ENCODE peak calls at places on chromosomes 12 and 14, in seven cellular contexts. O, U, S, V, M, Q and Y are unnamed samples. For H3K27me3 and H3K4me1, the result is how much of the 10 kb centered on the place peaks cover.

GRCh38 chr12:126811401-126811800 is 1455.6 kb upstream of the TMEM132C start:
- DNase-seq in O (no peak), U (no peak), S (no peak), V (no peak), M (no peak), Q (no peak), Y (no peak)

GRCh38 chr12:113633678-113634332 is 162.1 kb upstream of the LHX5 start:
- DNase-seq in O (no peak), U (no peak), S (no peak), V (no peak), M (no peak), Q (no peak), Y (no peak)

GRCh38 chr14:37230551-37231194 is 32.9 kb downstream of the MIPOL1 start:
- DNase-seq in O (no peak), U (peak), S (peak), V (peak), M (no peak), Q (peak), Y (peak)

GRCh38 chr12:114096461-114096860 is 130.3 kb upstream of the RBM19 start:
- DNase-seq in O (no peak), U (no peak), S (no peak), V (no peak), M (no peak), Q (no peak), Y (no peak)

GRCh38 chr14:72318648-72319047 is 386.4 kb downstream of the RGS6 start:
- DNase-seq in O (no peak), U (no peak), S (no peak), V (no peak), M (no peak), Q (no peak), Y (no peak)

GRCh38 chr12:39417916-39418315 is 25.0 kb downstream of the KIF21A start:
- DNase-seq in O (no peak), U (no peak), S (no peak), V (no peak), M (no peak), Q (no peak), Y (no peak)

GRCh38 chr12:71755146-71755892 is 656 bp downstream of the RAB21 start:
- DNase-seq in O (peak), U (peak), S (peak), V (peak), M (peak), Q (no peak), Y (peak)

GRCh38 chr12:67524861-67525499 is 123.6 kb upstream of the DYRK2 start:
- DNase-seq in O (no peak), U (no peak), S (no peak), V (no peak), M (no peak), Q (no peak), Y (no peak)

GRCh38 chr12:121893901-121894540 is 5.4 kb downstream of the PSMD9 start:
- DNase-seq in O (no peak), U (peak), S (no peak), V (peak), M (no peak), Q (no peak), Y (peak)

GRCh38 chr12:44372259-44372658 is 503.9 kb downstream of the NELL2 start:
- DNase-seq in O (no peak), U (peak), S (no peak), V (no peak), M (no peak), Q (no peak), Y (peak)

GRCh38 chr12:12007713-12008231 is 63.0 kb upstream of the BCL2L14 start:
- DNase-seq in O (no peak), U (no peak), S (no peak), V (no peak), M (no peak), Q (no peak), Y (no peak)

GRCh38 chr12:49041881-49042484 is 18.6 kb downstream of the KMT2D start:
- DNase-seq in O (no peak), U (no peak), S (no peak), V (no peak), M (no peak), Q (no peak), Y (no peak)

GRCh38 chr12:95006206-95006605 is 2.7 kb upstream of the NDUFA12 start:
- DNase-seq in O (no peak), U (no peak), S (no peak), V (no peak), M (no peak), Q (no peak), Y (no peak)

GRCh38 chr14:26841920-26842741 is 244.3 kb upstream of the NOVA1 start:
- DNase-seq in O (no peak), U (peak), S (peak), V (no peak), M (no peak), Q (no peak), Y (peak)

GRCh38 chr12:84166812-84167211 is 745.8 kb downstream of the SLC6A15 start:
- DNase-seq in O (no peak), U (no peak), S (no peak), V (no peak), M (no peak), Q (no peak), Y (no peak)

GRCh38 chr14:49769581-49770211 is 1.7 kb downstream of the KLHDC2 start:
- DNase-seq in O (no peak), U (no peak), S (no peak), V (peak), M (no peak), Q (no peak), Y (no peak)

GRCh38 chr12:48010366-48010970 is 6.2 kb upstream of the COL2A1 start:
- DNase-seq in O (no peak), U (no peak), S (no peak), V (no peak), M (no peak), Q (no peak), Y (no peak)

GRCh38 chr12:48013287-48013686 is 9.0 kb upstream of the COL2A1 start:
- DNase-seq in O (no peak), U (no peak), S (no peak), V (peak), M (no peak), Q (no peak), Y (no peak)

GRCh38 chr12:48015129-48015528 is 10.9 kb upstream of the COL2A1 start:
- DNase-seq in O (no peak), U (no peak), S (no peak), V (no peak), M (no peak), Q (no peak), Y (no peak)

GRCh38 chr12:48009471-48009870 is 5.2 kb upstream of the COL2A1 start:
- DNase-seq in O (no peak), U (no peak), S (no peak), V (no peak), M (no peak), Q (no peak), Y (no peak)

GRCh38 chr12:48012070-48012469 is 7.8 kb upstream of the COL2A1 start:
- DNase-seq in O (no peak), U (no peak), S (no peak), V (no peak), M (no peak), Q (no peak), Y (no peak)
- H3K27me3 ChIP-seq in O (under half), U (half or more), S (under half), V (under half), M (under half), Q (under half), Y (half or more)

GRCh38 chr12:52243264-52243773 is 10.3 kb downstream of the KRT7 start:
- DNase-seq in O (no peak), U (peak), S (no peak), V (no peak), M (no peak), Q (no peak), Y (no peak)

GRCh38 chr12:52242442-52243263 is 9.6 kb downstream of the KRT7 start:
- DNase-seq in O (no peak), U (no peak), S (no peak), V (no peak), M (no peak), Q (no peak), Y (no peak)

GRCh38 chr12:52245259-52245961 is 12.4 kb downstream of the KRT7 start:
- DNase-seq in O (no peak), U (no peak), S (no peak), V (no peak), M (no peak), Q (no peak), Y (no peak)

GRCh38 chr12:52244615-52244994 is 11.6 kb downstream of the KRT7 start:
- DNase-seq in O (no peak), U (no peak), S (no peak), V (no peak), M (no peak), Q (no peak), Y (no peak)

GRCh38 chr12:52243774-52244614 is 11.0 kb downstream of the KRT7 start:
- DNase-seq in O (peak), U (peak), S (peak), V (peak), M (peak), Q (no peak), Y (peak)
- H3K4me1 ChIP-seq in O (under half), U (under half), S (under half), V (under half), M (under half), Q (half or more), Y (under half)

DNA sequence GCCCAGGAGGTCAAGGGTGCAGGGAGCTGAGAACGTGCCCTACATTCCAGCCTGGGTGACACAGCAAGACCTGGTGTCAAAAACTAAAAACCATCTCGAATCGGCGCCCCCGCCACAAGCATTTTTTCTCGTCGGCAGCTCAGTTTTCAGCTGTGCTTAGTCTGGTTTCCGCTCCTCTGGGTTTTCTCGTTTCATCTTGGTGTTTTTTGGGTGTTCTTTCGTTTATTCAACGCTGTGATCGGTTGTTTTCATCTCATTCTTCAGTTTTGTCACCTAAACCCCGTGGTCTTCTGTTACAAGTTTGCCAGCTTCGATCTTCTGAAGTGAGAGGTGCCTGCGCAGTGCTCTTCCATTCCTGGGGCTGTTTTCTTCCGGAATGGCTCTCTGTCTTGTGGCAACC is 41.4 kb downstream of the NOC4L start:
- DNase-seq in O (no peak), U (no peak), S (no peak), V (no peak), M (peak), Q (no peak), Y (no peak)
- H3K27me3 ChIP-seq in O (under half), U (under half), S (under half), V (under half), M (under half), Q (under half), Y (under half)

DNA sequence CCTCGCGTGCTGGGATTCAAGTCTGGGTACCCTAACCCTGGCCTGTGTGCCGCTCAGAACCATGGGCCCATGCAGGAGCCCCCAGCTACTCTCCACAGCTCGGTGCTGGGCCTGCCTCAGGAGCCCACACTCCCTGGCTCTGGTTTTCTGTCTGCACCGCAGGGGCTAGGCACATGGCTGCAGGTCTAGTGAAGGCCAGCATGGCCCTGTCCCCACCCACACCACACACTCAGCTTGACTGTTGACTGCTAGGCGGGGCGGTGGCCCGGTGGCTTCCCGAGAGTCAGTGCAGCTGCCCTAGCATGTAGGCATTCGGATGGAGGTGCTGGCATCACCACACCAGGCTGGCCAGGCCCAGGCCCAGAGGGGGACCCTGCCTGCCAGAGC is 7.9 kb downstream of the INF2 start:
- DNase-seq in O (no peak), U (no peak), S (no peak), V (no peak), M (no peak), Q (no peak), Y (no peak)
- H3K4me1 ChIP-seq in O (half or more), U (under half), S (half or more), V (under half), M (under half), Q (under half), Y (under half)

DNA sequence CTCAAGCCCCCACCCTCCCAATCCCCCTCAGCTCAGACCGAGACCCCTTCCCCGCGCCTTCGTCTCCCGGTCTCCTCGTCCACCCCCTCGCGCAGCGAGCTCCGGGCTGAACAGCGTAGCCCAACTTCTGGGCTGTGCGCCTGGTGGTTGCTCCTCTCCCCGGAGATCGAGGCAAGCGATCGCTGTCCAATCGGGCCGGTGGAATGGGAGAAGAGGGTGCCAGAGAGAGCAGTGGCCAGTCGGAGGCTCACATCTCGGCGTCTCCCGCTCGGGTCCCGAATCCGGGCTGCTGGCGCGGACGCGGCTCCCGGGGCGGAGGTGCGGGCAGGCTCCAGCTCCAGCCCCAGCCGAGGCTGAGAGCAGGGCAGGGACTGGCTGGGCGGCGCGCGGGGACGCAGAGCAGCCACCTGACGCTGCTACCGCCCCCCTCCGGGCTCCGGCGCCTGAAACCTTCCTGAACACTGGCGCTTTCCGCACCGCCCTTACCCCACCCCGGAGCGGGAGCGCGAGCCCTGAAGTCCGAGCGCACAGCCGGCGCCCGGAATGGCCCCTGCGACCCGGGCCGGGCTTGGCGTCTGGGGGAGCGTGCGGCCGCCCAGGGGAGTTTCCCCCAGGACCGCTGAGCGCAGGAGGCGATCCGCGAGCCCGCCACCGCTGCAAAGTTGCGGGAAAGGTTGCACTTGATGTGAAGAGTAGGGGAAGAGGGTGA is 508 bp upstream of the KCNH5 start:
- DNase-seq in O (no peak), U (peak), S (peak), V (no peak), M (no peak), Q (no peak), Y (peak)
- H3K27me3 ChIP-seq in O (under half), U (under half), S (under half), V (under half), M (under half), Q (under half), Y (half or more)

DNA sequence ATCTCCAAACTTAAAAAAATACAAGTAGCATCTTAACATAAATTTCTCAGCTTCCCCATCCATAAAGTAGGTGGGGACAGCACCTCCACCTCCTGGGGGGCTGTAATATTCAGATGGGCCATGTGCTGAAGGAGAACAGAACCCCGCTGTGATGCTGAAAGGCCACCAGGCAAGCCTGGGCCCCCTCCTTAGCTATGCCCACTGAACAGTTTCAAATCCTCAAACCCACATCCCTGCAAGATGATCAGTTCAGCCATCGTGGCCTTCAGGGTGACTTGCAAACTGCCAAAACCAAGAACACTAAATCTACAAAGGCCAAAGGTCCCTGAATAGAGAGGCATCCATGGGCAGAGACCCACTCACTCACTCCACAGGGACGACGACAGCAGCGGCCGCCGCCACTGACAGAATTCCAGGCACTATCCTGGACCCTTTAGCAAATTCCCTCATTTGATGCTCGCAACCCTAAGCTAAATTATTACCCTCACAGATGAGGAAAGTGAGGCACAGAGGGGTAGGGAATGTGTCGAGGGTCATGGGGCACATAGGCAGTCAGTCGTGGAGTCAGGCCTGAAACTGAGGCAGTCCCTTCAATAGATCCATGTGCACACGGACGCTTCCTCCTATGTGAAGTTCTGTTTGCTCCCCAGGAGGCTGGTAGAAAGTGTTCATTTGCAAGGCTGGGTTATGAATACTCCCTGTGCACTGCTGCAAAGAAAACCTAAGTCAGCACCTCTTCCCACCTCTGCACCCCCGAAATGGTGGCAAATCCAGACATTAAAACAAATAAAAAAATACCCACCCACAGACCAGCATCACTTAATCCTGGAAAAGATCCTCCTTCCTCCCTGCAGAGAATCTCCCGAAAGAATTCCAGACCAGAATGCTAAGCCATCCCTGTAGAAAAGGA is 5.9 kb downstream of the ITPK1 start:
- DNase-seq in O (no peak), U (no peak), S (no peak), V (no peak), M (no peak), Q (no peak), Y (no peak)
- H3K4me1 ChIP-seq in O (under half), U (under half), S (under half), V (under half), M (under half), Q (under half), Y (under half)

DNA sequence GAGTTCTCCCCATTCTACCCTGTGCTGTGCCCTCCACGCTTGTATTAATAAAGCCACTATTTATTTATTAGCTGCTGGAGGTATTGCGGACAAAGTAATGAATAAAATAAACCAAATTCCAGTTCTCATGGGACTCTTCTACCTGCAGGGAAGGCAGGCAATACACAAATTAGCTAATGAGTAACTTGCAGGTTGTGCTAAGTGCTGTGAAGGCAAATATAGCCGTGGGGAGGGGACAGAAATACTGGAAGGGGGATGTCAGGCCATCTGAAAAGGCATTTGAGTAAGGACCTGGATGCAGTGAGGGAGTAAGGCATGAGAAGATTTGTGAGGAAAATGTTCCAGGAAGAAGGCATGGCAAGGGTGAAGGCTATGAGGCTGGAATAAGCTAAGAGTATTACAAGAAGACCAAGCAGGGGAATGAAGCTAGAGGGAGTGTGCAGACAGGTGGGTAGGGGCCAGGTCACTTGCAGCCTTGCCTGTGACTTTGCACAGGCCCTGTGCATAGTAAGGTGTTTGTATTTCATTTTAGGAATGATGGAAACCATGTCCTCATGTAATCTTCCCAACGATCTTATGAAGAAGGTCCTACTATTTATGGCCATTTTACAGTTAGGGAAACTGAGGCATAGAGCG is 167.5 kb downstream of the PTPN11 start:
- DNase-seq in O (no peak), U (no peak), S (no peak), V (no peak), M (no peak), Q (no peak), Y (no peak)
- H3K27me3 ChIP-seq in O (under half), U (under half), S (under half), V (under half), M (under half), Q (under half), Y (under half)